ENCODE peak calls at places on chromosomes 5 and 9, in seven cellular contexts. One of them, this sample, is unnamed.

GRCh38 chr9:3437031-3437430 is 88.8 kb downstream of the RFX3 start:
- DNase-seq in kidney epithelial cell: no peak
- DNase-seq in foreskin fibroblast: no peak
- DNase-seq in cardiac fibroblast: peak
- DNase-seq in activated CD8-positive, alpha-beta T cell treated with anti-CD3 and anti-CD28 coated beads for 36 hours: no peak
- DNase-seq in adrenal gland: no peak
- DNase-seq in AG10803: no peak
- DNase-seq in this sample: no peak

GRCh38 chr5:27845248-27845647 is 806.9 kb upstream of the CDH9 start:
- DNase-seq in kidney epithelial cell: no peak
- DNase-seq in foreskin fibroblast: no peak
- DNase-seq in cardiac fibroblast: no peak
- DNase-seq in activated CD8-positive, alpha-beta T cell treated with anti-CD3 and anti-CD28 coated beads for 36 hours: no peak
- DNase-seq in adrenal gland: no peak
- DNase-seq in AG10803: no peak
- DNase-seq in this sample: no peak

GRCh38 chr5:122415030-122415429 is 103.0 kb downstream of the SNCAIP start:
- DNase-seq in kidney epithelial cell: no peak
- DNase-seq in foreskin fibroblast: no peak
- DNase-seq in cardiac fibroblast: no peak
- DNase-seq in activated CD8-positive, alpha-beta T cell treated with anti-CD3 and anti-CD28 coated beads for 36 hours: no peak
- DNase-seq in adrenal gland: no peak
- DNase-seq in AG10803: no peak
- DNase-seq in this sample: no peak

GRCh38 chr5:34022131-34022705 is 14.4 kb upstream of the AMACR start:
- DNase-seq in kidney epithelial cell: no peak
- DNase-seq in foreskin fibroblast: peak
- DNase-seq in cardiac fibroblast: peak
- DNase-seq in activated CD8-positive, alpha-beta T cell treated with anti-CD3 and anti-CD28 coated beads for 36 hours: peak
- DNase-seq in adrenal gland: no peak
- DNase-seq in AG10803: peak
- DNase-seq in this sample: peak

GRCh38 chr9:130276121-130276520 is 10.6 kb downstream of the HMCN2 start:
- DNase-seq in kidney epithelial cell: peak
- DNase-seq in foreskin fibroblast: peak
- DNase-seq in cardiac fibroblast: peak
- DNase-seq in activated CD8-positive, alpha-beta T cell treated with anti-CD3 and anti-CD28 coated beads for 36 hours: no peak
- DNase-seq in adrenal gland: no peak
- DNase-seq in AG10803: peak
- DNase-seq in this sample: no peak

GRCh38 chr5:170355601-170356098 is 33.5 kb downstream of the KCNMB1 start:
- DNase-seq in kidney epithelial cell: no peak
- DNase-seq in foreskin fibroblast: no peak
- DNase-seq in cardiac fibroblast: no peak
- DNase-seq in activated CD8-positive, alpha-beta T cell treated with anti-CD3 and anti-CD28 coated beads for 36 hours: no peak
- DNase-seq in adrenal gland: peak
- DNase-seq in AG10803: no peak
- DNase-seq in this sample: no peak

GRCh38 chr5:159899067-159900049 is 16.9 kb upstream of the ADRA1B start:
- DNase-seq in kidney epithelial cell: no peak
- DNase-seq in foreskin fibroblast: peak
- DNase-seq in cardiac fibroblast: peak
- DNase-seq in activated CD8-positive, alpha-beta T cell treated with anti-CD3 and anti-CD28 coated beads for 36 hours: no peak
- DNase-seq in adrenal gland: no peak
- DNase-seq in AG10803: peak
- DNase-seq in this sample: no peak

GRCh38 chr5:20660588-20660987 is 672.6 kb upstream of the CDH18 start:
- DNase-seq in kidney epithelial cell: no peak
- DNase-seq in foreskin fibroblast: no peak
- DNase-seq in cardiac fibroblast: no peak
- DNase-seq in activated CD8-positive, alpha-beta T cell treated with anti-CD3 and anti-CD28 coated beads for 36 hours: no peak
- DNase-seq in adrenal gland: no peak
- DNase-seq in AG10803: no peak
- DNase-seq in this sample: no peak

GRCh38 chr5:131536211-131536826 is 98.7 kb downstream of the RAPGEF6 start:
- DNase-seq in kidney epithelial cell: no peak
- DNase-seq in foreskin fibroblast: peak
- DNase-seq in cardiac fibroblast: peak
- DNase-seq in activated CD8-positive, alpha-beta T cell treated with anti-CD3 and anti-CD28 coated beads for 36 hours: no peak
- DNase-seq in adrenal gland: no peak
- DNase-seq in AG10803: no peak
- DNase-seq in this sample: peak

GRCh38 chr5:662751-663435 is 30.3 kb downstream of the TPPP start:
- DNase-seq in kidney epithelial cell: no peak
- DNase-seq in foreskin fibroblast: no peak
- DNase-seq in cardiac fibroblast: no peak
- DNase-seq in activated CD8-positive, alpha-beta T cell treated with anti-CD3 and anti-CD28 coated beads for 36 hours: no peak
- DNase-seq in adrenal gland: no peak
- DNase-seq in AG10803: no peak
- DNase-seq in this sample: no peak

GRCh38 chr5:43042176-43042625 is 2.1 kb upstream of the ANXA2R start:
- DNase-seq in kidney epithelial cell: no peak
- DNase-seq in foreskin fibroblast: peak
- DNase-seq in cardiac fibroblast: peak
- DNase-seq in activated CD8-positive, alpha-beta T cell treated with anti-CD3 and anti-CD28 coated beads for 36 hours: peak
- DNase-seq in adrenal gland: peak
- DNase-seq in AG10803: peak
- DNase-seq in this sample: peak

GRCh38 chr5:78221964-78222451 is 72.5 kb downstream of the AP3B1 start:
- DNase-seq in kidney epithelial cell: no peak
- DNase-seq in foreskin fibroblast: peak
- DNase-seq in cardiac fibroblast: peak
- DNase-seq in activated CD8-positive, alpha-beta T cell treated with anti-CD3 and anti-CD28 coated beads for 36 hours: peak
- DNase-seq in adrenal gland: no peak
- DNase-seq in AG10803: peak
- DNase-seq in this sample: peak

GRCh38 chr5:137310051-137310730 is 188.9 kb downstream of the SPOCK1 start:
- DNase-seq in kidney epithelial cell: peak
- DNase-seq in foreskin fibroblast: peak
- DNase-seq in cardiac fibroblast: peak
- DNase-seq in activated CD8-positive, alpha-beta T cell treated with anti-CD3 and anti-CD28 coated beads for 36 hours: no peak
- DNase-seq in adrenal gland: no peak
- DNase-seq in AG10803: peak
- DNase-seq in this sample: no peak

DNA sequence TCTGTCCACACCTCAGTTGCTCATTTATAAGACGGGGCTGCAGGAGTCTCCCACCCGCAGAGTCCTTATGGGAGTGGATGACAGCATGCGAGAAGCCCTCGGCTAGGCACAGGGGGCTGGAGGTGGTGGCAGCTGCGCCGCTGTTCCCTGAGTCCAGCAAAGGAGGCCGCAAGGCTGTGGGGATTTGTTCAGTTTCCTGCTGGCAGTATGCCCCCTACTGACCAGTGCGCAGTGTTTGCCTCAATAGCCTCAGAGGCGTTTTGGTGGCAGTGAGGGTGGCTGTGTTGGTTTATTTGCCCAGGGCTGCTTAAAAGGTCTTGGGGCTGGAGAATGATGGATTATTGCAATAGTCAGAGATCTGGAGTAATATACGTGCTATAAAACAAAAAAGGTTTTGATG is 176.3 kb upstream of the OTULINL start:
- DNase-seq in kidney epithelial cell: no peak
- DNase-seq in foreskin fibroblast: no peak
- DNase-seq in cardiac fibroblast: no peak
- DNase-seq in activated CD8-positive, alpha-beta T cell treated with anti-CD3 and anti-CD28 coated beads for 36 hours: no peak
- DNase-seq in adrenal gland: no peak
- DNase-seq in AG10803: no peak
- DNase-seq in this sample: no peak
- TF ChIP-seq CTCF in kidney epithelial cell: peak
- TF ChIP-seq CTCF in foreskin fibroblast: peak
- TF ChIP-seq CTCF in cardiac fibroblast: peak
- TF ChIP-seq CTCF in activated CD8-positive, alpha-beta T cell treated with anti-CD3 and anti-CD28 coated beads for 36 hours: peak
- TF ChIP-seq CTCF in adrenal gland: no peak
- TF ChIP-seq CTCF in AG10803: no peak
- TF ChIP-seq CTCF in this sample: no peak

GRCh38 chr9:120916573-120916972 is 10.0 kb downstream of the TRAF1 start:
- DNase-seq in kidney epithelial cell: no peak
- DNase-seq in foreskin fibroblast: peak
- DNase-seq in cardiac fibroblast: peak
- DNase-seq in activated CD8-positive, alpha-beta T cell treated with anti-CD3 and anti-CD28 coated beads for 36 hours: no peak
- DNase-seq in adrenal gland: peak
- DNase-seq in AG10803: peak
- DNase-seq in this sample: no peak
- TF ChIP-seq CTCF in kidney epithelial cell: peak
- TF ChIP-seq CTCF in foreskin fibroblast: no peak
- TF ChIP-seq CTCF in cardiac fibroblast: peak
- TF ChIP-seq CTCF in activated CD8-positive, alpha-beta T cell treated with anti-CD3 and anti-CD28 coated beads for 36 hours: no peak
- TF ChIP-seq CTCF in adrenal gland: peak
- TF ChIP-seq CTCF in AG10803: no peak
- TF ChIP-seq CTCF in this sample: no peak

DNA sequence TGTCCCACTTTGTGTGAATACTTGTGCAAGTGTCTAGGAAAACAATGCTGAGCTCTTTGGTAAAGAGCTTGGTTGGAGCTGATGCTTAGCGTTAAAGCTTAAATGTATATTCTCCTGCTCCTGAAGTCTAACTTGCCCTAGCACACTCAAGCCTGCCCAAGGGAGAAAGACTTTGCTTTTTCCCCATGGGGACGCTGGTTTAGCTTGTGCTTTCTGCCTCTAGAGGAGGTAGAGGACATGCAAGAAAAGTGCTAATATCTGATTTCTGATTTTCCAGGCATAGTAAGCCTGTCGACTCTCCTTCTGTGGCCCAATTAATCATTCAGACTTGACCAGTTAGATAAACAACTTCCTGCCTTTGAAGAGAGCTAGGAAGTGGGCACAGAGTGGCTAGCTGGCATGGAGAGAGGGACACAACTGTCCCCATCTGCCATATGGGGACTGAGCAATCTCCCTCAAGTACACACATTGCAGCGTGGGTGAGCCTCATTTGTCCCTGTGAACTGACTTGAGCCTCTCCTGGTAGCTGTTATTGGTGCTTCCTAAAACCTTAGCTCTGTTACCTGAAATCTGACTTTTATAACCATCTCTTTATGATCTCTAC is 348.4 kb downstream of the BRINP1 start:
- DNase-seq in kidney epithelial cell: no peak
- DNase-seq in foreskin fibroblast: peak
- DNase-seq in cardiac fibroblast: no peak
- DNase-seq in activated CD8-positive, alpha-beta T cell treated with anti-CD3 and anti-CD28 coated beads for 36 hours: no peak
- DNase-seq in adrenal gland: no peak
- DNase-seq in AG10803: no peak
- DNase-seq in this sample: no peak
- TF ChIP-seq CTCF in kidney epithelial cell: no peak
- TF ChIP-seq CTCF in foreskin fibroblast: no peak
- TF ChIP-seq CTCF in cardiac fibroblast: no peak
- TF ChIP-seq CTCF in activated CD8-positive, alpha-beta T cell treated with anti-CD3 and anti-CD28 coated beads for 36 hours: no peak
- TF ChIP-seq CTCF in adrenal gland: no peak
- TF ChIP-seq CTCF in AG10803: no peak
- TF ChIP-seq CTCF in this sample: no peak

DNA sequence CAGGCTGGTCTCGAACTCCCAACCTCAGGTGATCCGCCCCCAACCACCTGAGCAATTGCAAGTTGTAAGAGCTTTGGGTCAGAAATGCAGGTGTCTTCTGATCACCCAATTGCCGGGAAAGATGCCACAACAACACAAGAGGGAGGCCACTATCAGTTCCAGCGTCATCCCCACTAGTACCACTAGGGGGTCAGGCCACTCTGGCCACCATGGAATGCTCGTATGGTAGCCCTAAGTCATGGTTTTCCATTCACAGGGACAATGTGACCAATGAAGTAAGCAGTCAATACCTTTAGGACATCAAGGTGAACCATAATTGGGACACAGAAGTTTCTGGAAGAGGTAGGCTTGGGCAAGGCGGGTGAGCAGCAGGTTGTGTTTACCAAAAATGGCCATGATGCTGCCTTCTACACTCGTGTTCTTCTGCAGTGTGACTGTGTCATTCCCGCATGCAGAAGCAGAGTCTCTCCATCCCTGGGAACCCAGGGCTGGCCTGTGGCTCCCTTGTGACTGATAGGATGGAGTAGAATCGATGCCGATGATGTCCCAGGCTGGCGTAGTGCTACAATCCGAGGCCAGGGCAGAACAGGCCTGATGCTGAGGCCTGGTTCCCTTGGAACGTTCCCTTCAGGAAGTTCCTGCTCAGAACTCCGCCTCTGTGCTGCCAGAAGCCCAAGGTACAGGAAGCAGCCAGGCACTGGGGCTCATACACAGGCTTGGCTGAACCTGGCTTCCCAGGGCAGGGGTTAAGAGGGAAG is 42.2 kb upstream of the ANKRD33B start:
- DNase-seq in kidney epithelial cell: no peak
- DNase-seq in foreskin fibroblast: no peak
- DNase-seq in cardiac fibroblast: no peak
- DNase-seq in activated CD8-positive, alpha-beta T cell treated with anti-CD3 and anti-CD28 coated beads for 36 hours: no peak
- DNase-seq in adrenal gland: no peak
- DNase-seq in AG10803: no peak
- DNase-seq in this sample: no peak
- TF ChIP-seq CTCF in kidney epithelial cell: peak
- TF ChIP-seq CTCF in foreskin fibroblast: peak
- TF ChIP-seq CTCF in cardiac fibroblast: peak
- TF ChIP-seq CTCF in activated CD8-positive, alpha-beta T cell treated with anti-CD3 and anti-CD28 coated beads for 36 hours: peak
- TF ChIP-seq CTCF in adrenal gland: no peak
- TF ChIP-seq CTCF in AG10803: peak
- TF ChIP-seq CTCF in this sample: no peak

DNA sequence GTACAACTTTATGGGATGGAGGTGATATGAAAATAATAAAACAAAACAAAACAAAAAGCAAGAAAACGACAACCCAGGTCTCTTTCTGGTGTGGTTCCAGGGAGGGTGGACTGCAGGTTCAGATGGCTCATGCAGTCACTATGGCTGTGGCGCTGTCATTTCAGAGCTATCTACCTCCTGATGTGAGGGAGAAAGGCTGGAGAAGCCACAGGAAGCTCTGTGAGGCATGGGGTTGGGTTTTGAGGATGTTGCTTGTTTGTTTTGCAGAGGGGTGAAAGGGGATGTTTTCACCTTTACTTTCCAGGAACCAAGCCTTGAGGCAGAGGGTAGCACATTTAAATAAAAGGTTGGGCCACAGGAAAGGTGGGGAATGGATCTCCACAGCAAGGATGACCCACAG is 18.7 kb downstream of the NIPAL4 start:
- DNase-seq in kidney epithelial cell: no peak
- DNase-seq in foreskin fibroblast: no peak
- DNase-seq in cardiac fibroblast: no peak
- DNase-seq in activated CD8-positive, alpha-beta T cell treated with anti-CD3 and anti-CD28 coated beads for 36 hours: no peak
- DNase-seq in adrenal gland: no peak
- DNase-seq in AG10803: no peak
- DNase-seq in this sample: no peak
- TF ChIP-seq CTCF in kidney epithelial cell: no peak
- TF ChIP-seq CTCF in foreskin fibroblast: no peak
- TF ChIP-seq CTCF in cardiac fibroblast: no peak
- TF ChIP-seq CTCF in activated CD8-positive, alpha-beta T cell treated with anti-CD3 and anti-CD28 coated beads for 36 hours: no peak
- TF ChIP-seq CTCF in adrenal gland: no peak
- TF ChIP-seq CTCF in AG10803: no peak
- TF ChIP-seq CTCF in this sample: no peak

GRCh38 chr9:36110434-36110833 is 26.1 kb upstream of the GLIPR2 start:
- DNase-seq in kidney epithelial cell: no peak
- DNase-seq in foreskin fibroblast: no peak
- DNase-seq in cardiac fibroblast: peak
- DNase-seq in activated CD8-positive, alpha-beta T cell treated with anti-CD3 and anti-CD28 coated beads for 36 hours: no peak
- DNase-seq in adrenal gland: no peak
- DNase-seq in AG10803: no peak
- DNase-seq in this sample: no peak
- TF ChIP-seq CTCF in kidney epithelial cell: peak
- TF ChIP-seq CTCF in foreskin fibroblast: no peak
- TF ChIP-seq CTCF in cardiac fibroblast: no peak
- TF ChIP-seq CTCF in activated CD8-positive, alpha-beta T cell treated with anti-CD3 and anti-CD28 coated beads for 36 hours: no peak
- TF ChIP-seq CTCF in adrenal gland: no peak
- TF ChIP-seq CTCF in AG10803: no peak
- TF ChIP-seq CTCF in this sample: no peak